ENCODE peak calls at places on chromosomes 12 and 14, in four cellular contexts. L is activated T-cell treated with anti-CD3 and anti-CD28 coated beads, Interleukin-2, amount 50 U/mL, for 4 hours; T is upper lobe of right lung; E is heart right ventricle. V is an unnamed sample.

GRCh38 chr14:35761922-35762321 is 47.2 kb downstream of the RALGAPA1 start:
- ATAC-seq in L (no peak), E (no peak), T (no peak), V (no peak)

GRCh38 chr12:47858511-47859266 is 39.0 kb upstream of the HDAC7 start:
- ATAC-seq in L (no peak), E (no peak), T (peak; percentile 20), V (no peak)

GRCh38 chr12:9866786-9867379 is 2.3 kb downstream of the CLEC2B start:
- ATAC-seq in L (no peak), E (no peak), T (no peak), V (no peak)

GRCh38 chr12:49783917-49784676 is 42.7 kb downstream of the TMBIM6 start:
- ATAC-seq in L (no peak), E (peak; percentile 69), T (peak; percentile 81), V (no peak)

GRCh38 chr14:74792249-74793039 is 29.3 kb downstream of the YLPM1 start:
- ATAC-seq in E (peak; percentile 64), T (no peak), L (peak; percentile 65), V (peak; percentile 59)

GRCh38 chr14:52175982-52176502 is 91.5 kb upstream of the PTGDR start:
- ATAC-seq in L (peak; percentile 59), T (peak; percentile 67), E (no peak), V (peak; percentile 39)

GRCh38 chr12:13784504-13784903 is 196.9 kb downstream of the GRIN2B start:
- ATAC-seq in T (no peak), E (peak; percentile 37), L (no peak), V (no peak)

GRCh38 chr14:54532111-54533012 is 22.7 kb downstream of the CGRRF1 start:
- ATAC-seq in T (no peak), L (no peak), E (no peak), V (no peak)

GRCh38 chr14:91892918-91893527 is 25.7 kb upstream of the TC2N start:
- ATAC-seq in E (no peak), L (peak; percentile 32), T (no peak), V (peak; percentile 55)

GRCh38 chr14:50813544-50813863 is 17.5 kb downstream of the NIN start:
- ATAC-seq in L (peak; percentile 62), T (peak; percentile 51), E (no peak), V (peak; percentile 65)

GRCh38 chr14:61578745-61579144 is 116.6 kb upstream of the HIF1A start:
- ATAC-seq in E (no peak), L (no peak), T (no peak), V (no peak)

GRCh38 chr12:116430911-116431565 is 128.1 kb upstream of the MAP1LC3B2 start:
- ATAC-seq in E (no peak), L (no peak), T (no peak), V (no peak)

GRCh38 chr12:105738036-105738435 is 400.7 kb downstream of the NUAK1 start:
- ATAC-seq in T (peak; percentile 52), E (peak; percentile 77), L (no peak), V (no peak)

GRCh38 chr14:70780396-70781075 is 28.8 kb downstream of the MAP3K9 start:
- ATAC-seq in L (no peak), T (peak; percentile 48), E (peak; percentile 20), V (no peak)

GRCh38 chr12:29662737-29663323 is 120.9 kb downstream of the TMTC1 start:
- ATAC-seq in L (no peak), E (no peak), T (no peak), V (no peak)

GRCh38 chr12:67651380-67651695 is 2.8 kb downstream of the DYRK2 start:
- ATAC-seq in T (no peak), E (no peak), L (peak; percentile 13), V (peak; percentile 47)

GRCh38 chr12:53492188-53492587 is 7.1 kb downstream of the MAP3K12 start:
- ATAC-seq in T (no peak), L (no peak), E (peak; percentile 0), V (no peak)

GRCh38 chr12:118029166-118029565 is 12.7 kb downstream of the RFC5 start:
- ATAC-seq in E (no peak), L (no peak), T (no peak), V (peak; percentile 7)